ENCODE peak calls at places on chromosomes 6 and 20, in ten cellular contexts. H is PC-3; P is psoas muscle; A is upper lobe of right lung; J is CD4-positive, CD25-positive, alpha-beta regulatory T cell; Y is transverse colon; Z is heart right ventricle; G is uterus; W is left ventricle myocardium inferior; R is CD4-positive, alpha-beta memory T cell. M is an unnamed sample.

GRCh38 chr20:33925867-33926266 is 67.8 kb upstream of the RALY start:
- DNase-seq in H (no peak), W (no peak), G (no peak), Z (no peak), J (no peak), R (no peak), P (no peak), A (no peak), Y (no peak), M (no peak)

GRCh38 chr6:113457156-113457555 is 400.0 kb upstream of the MARCKS start:
- DNase-seq in R (peak; percentile 22), Z (no peak), W (no peak), A (no peak), P (no peak), H (no peak), Y (no peak), G (peak; percentile 28), J (no peak), M (peak; percentile 60)

GRCh38 chr20:41203660-41204059 is 66.3 kb downstream of the PLCG1 start:
- DNase-seq in W (no peak), P (no peak), A (no peak), H (no peak), J (no peak), G (no peak), R (no peak), Z (no peak), Y (no peak), M (no peak)

GRCh38 chr6:45653117-45653883 is 275.6 kb upstream of the SUPT3H start:
- DNase-seq in A (no peak), J (no peak), P (no peak), R (no peak), W (no peak), Z (no peak), G (no peak), H (no peak), Y (no peak), M (no peak)

GRCh38 chr20:18849131-18849530 is 35.5 kb downstream of the SCP2D1 start:
- DNase-seq in G (no peak), J (no peak), Y (no peak), P (no peak), W (no peak), Z (no peak), H (no peak), A (no peak), R (no peak), M (no peak)

GRCh38 chr20:35145141-35145564 is 2.0 kb downstream of the EDEM2 start:
- DNase-seq in G (peak; percentile 45), Z (no peak), P (no peak), J (peak; percentile 64), Y (no peak), R (peak; percentile 60), A (no peak), H (peak; percentile 80), W (no peak), M (peak; percentile 25)

GRCh38 chr6:161694995-161695394 is 421.1 kb upstream of the AGPAT4 start:
- DNase-seq in H (peak; percentile 44), R (no peak), J (peak; percentile 25), Z (no peak), A (no peak), Y (no peak), G (no peak), W (no peak), P (no peak), M (no peak)

GRCh38 chr6:32415521-32416019 is 8.6 kb upstream of the BTNL2 start:
- DNase-seq in W (peak; percentile 66), Y (peak; percentile 81), P (peak; percentile 61), Z (peak; percentile 80), A (peak; percentile 81), R (peak; percentile 76), H (peak; percentile 87), G (peak; percentile 65), J (peak; percentile 78), M (peak; percentile 59)

GRCh38 chr20:63933646-63934045 is 22.6 kb downstream of the UCKL1 start:
- DNase-seq in H (no peak), Z (no peak), Y (no peak), P (no peak), R (no peak), A (no peak), J (no peak), G (peak; percentile 21), W (no peak), M (no peak)

GRCh38 chr20:51542033-51542893 is at the start of gene NFATC2:
- DNase-seq in P (peak; percentile 47), W (peak; percentile 52), H (peak; percentile 69), R (peak; percentile 71), G (no peak), Y (peak; percentile 68), A (peak; percentile 81), J (peak; percentile 65), Z (peak; percentile 51), M (no peak)

GRCh38 chr6:117272032-117272866 is 6.9 kb downstream of the VGLL2 start:
- DNase-seq in Z (no peak), W (no peak), P (no peak), G (no peak), J (no peak), A (no peak), R (no peak), H (no peak), Y (no peak), M (no peak)

GRCh38 chr6:10300071-10300470 is 114.8 kb downstream of the TFAP2A start:
- DNase-seq in W (no peak), Y (no peak), H (peak; percentile 79), G (no peak), A (no peak), R (no peak), J (no peak), P (no peak), Z (no peak), M (no peak)

DNA sequence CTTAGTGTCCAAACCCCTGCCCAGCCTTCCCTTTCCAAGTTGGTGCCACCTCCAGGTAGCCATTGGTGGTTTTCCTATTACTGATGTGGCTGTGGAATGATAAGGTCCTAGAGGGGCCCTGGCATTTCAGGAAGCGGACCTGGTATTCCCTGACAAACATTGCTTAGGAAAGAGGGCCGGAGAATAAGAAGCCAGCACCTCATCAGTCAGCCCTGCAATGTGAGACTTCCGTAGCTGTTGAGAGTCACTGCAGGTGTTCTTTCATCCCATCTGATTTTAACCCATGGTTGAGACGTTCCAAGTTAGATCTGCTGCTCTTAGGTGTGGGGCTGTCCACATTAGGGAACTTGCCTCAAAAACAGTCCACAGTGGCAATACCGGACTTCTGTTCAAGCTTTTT is 14.8 kb upstream of the NPEPL1 start:
- DNase-seq in Z (no peak), J (no peak), R (no peak), W (no peak), H (no peak), G (no peak), P (no peak), Y (no peak), A (no peak), M (no peak)
- H3K36me3 ChIP-seq in Z (peaks cover 83% of the 10 kb centered on the region), J (peaks cover 77% of the 10 kb centered on the region), R (peaks cover 57% of the 10 kb centered on the region), W (peaks cover 79% of the 10 kb centered on the region), H (peaks cover 70% of the 10 kb centered on the region), G (no peaks in the 10 kb centered on the region), P (peaks cover 5% of the 10 kb centered on the region), Y (peaks cover 48% of the 10 kb centered on the region), A (peaks cover 79% of the 10 kb centered on the region), M (peaks cover 81% of the 10 kb centered on the region)

GRCh38 chr6:43448916-43449315 is 6.4 kb downstream of the DLK2 start:
- DNase-seq in P (no peak), R (no peak), G (no peak), Z (no peak), W (no peak), J (no peak), Y (no peak), H (no peak), A (no peak), M (no peak)
- H3K36me3 ChIP-seq in P (peaks cover 11% of the 10 kb centered on the region), R (peaks cover 53% of the 10 kb centered on the region), G (no peaks in the 10 kb centered on the region), Z (peaks cover 94% of the 10 kb centered on the region), W (peaks cover 73% of the 10 kb centered on the region), J (peaks cover 68% of the 10 kb centered on the region), Y (peaks cover 29% of the 10 kb centered on the region), H (peaks cover 5% of the 10 kb centered on the region), A (peaks cover 71% of the 10 kb centered on the region), M (peaks cover 46% of the 10 kb centered on the region)

GRCh38 chr20:32150291-32150848 is 40.9 kb downstream of the TM9SF4 start:
- DNase-seq in H (no peak), A (no peak), R (no peak), W (no peak), J (no peak), P (no peak), Y (no peak), G (no peak), Z (no peak), M (no peak)

GRCh38 chr20:32153771-32154170 is 44.3 kb downstream of the TM9SF4 start:
- DNase-seq in W (no peak), R (no peak), Z (no peak), H (no peak), G (no peak), J (no peak), A (no peak), P (no peak), Y (no peak), M (no peak)

GRCh38 chr20:32152421-32153155 is 43.1 kb downstream of the TM9SF4 start:
- DNase-seq in J (no peak), P (no peak), Y (peak; percentile 40), G (no peak), R (no peak), Z (no peak), H (no peak), A (peak; percentile 5), W (no peak), M (no peak)

GRCh38 chr20:32155017-32155965 is 45.8 kb downstream of the TM9SF4 start:
- DNase-seq in Y (peak; percentile 67), J (peak; percentile 28), P (peak; percentile 90), G (peak; percentile 64), A (peak; percentile 94), W (peak; percentile 81), H (peak; percentile 73), R (no peak), Z (peak; percentile 84), M (peak; percentile 85)

DNA sequence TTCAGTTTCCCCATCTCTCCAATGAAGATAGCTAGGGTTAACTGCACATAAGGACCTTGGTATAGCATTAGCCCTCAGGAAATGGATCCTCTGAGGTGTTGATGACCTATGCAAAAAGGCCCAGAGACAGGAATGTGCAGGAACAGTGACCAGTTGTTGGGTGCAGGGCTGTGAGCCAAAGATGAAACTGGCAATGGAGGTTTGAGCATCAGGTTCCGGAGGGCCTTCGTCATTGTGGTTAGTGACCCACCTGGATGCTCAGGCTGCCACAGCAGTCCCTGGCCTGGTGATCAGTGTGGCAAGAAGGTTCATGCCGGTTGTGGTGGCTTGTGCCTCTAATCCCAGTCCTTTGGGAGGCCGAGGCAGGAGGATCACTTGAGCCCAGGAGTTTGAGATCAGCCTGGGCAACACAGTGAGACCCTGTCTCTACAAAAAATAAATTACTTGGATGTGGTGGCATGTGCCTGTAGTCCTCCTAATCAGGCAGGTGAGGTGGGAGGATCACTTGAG is 43.7 kb downstream of the TM9SF4 start:
- DNase-seq in P (no peak), J (no peak), W (no peak), H (no peak), A (peak; percentile 15), R (no peak), Y (no peak), G (no peak), Z (no peak), M (no peak)
- H3K36me3 ChIP-seq in P (no peaks in the 10 kb centered on the region), J (peaks cover 47% of the 10 kb centered on the region), W (peaks cover 69% of the 10 kb centered on the region), H (peaks cover 36% of the 10 kb centered on the region), A (peaks cover 68% of the 10 kb centered on the region), R (peaks cover 44% of the 10 kb centered on the region), Y (peaks cover 41% of the 10 kb centered on the region), G (no peaks in the 10 kb centered on the region), Z (peaks cover 83% of the 10 kb centered on the region), M (peaks cover 71% of the 10 kb centered on the region)

DNA sequence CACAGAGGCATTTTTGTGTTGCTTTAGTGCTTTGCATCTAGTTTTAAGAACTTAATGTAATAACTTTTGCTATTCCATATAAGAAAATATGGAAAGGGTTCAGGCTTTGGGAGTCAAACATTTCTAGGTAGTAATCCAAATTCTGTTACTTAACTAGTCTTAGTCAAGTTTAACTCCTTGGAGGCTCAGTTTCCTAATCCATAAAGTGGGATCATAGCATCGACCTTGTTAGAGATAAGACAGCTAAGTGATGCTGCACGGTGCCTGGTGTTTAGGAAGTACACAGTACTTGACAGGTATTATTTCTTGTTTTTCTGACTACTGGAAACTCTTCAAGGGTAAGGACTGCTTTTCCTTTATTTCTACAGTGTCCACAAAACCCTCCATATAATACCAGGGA is 24.5 kb upstream of the ARMH2 start:
- DNase-seq in R (no peak), J (no peak), A (no peak), G (no peak), W (no peak), Y (no peak), P (no peak), Z (no peak), H (no peak), M (no peak)
- H3K36me3 ChIP-seq in R (peaks cover 74% of the 10 kb centered on the region), J (peaks cover 91% of the 10 kb centered on the region), A (no peaks in the 10 kb centered on the region), G (no peaks in the 10 kb centered on the region), W (peaks cover 24% of the 10 kb centered on the region), Y (no peaks in the 10 kb centered on the region), P (no peaks in the 10 kb centered on the region), Z (peaks cover 83% of the 10 kb centered on the region), H (no peaks in the 10 kb centered on the region), M (no peaks in the 10 kb centered on the region)

M was measured in SJSA1.